ENCODE peak calls at places on chromosomes 13 and 19, in eight cellular contexts. O, D, T, F, R, E, P and Y are unnamed samples.

GRCh38 chr13:92833071-92833470 is 393.5 kb upstream of the GPC6 start:
- DNase-seq in F (no peak), P (no peak), E (no peak), T (peak), O (no peak), D (peak), R (no peak), Y (no peak)

GRCh38 chr13:75411924-75412537 is 69.9 kb downstream of the TBC1D4 start:
- DNase-seq in P (no peak), T (no peak), O (no peak), D (no peak), R (no peak), E (no peak), F (no peak), Y (no peak)

GRCh38 chr13:53068841-53069520 is 40.4 kb downstream of the OLFM4 start:
- DNase-seq in F (no peak), E (no peak), O (no peak), T (no peak), R (peak), D (no peak), P (no peak), Y (no peak)

GRCh38 chr13:40784540-40784939 is 4.9 kb upstream of the SLC25A15 start:
- DNase-seq in T (no peak), D (no peak), F (no peak), P (no peak), R (no peak), E (no peak), O (no peak), Y (no peak)

GRCh38 chr13:46799139-46799538 is 2.2 kb upstream of the ESD start:
- DNase-seq in E (no peak), T (no peak), F (no peak), D (no peak), P (no peak), R (no peak), O (no peak), Y (no peak)

GRCh38 chr19:46697142-46697960 is 19.6 kb downstream of the PRKD2 start:
- DNase-seq in E (no peak), D (peak), F (peak), P (no peak), R (peak), O (peak), T (no peak), Y (peak)

GRCh38 chr19:19552811-19553210 is 14.7 kb downstream of the CILP2 start:
- DNase-seq in E (no peak), R (no peak), T (no peak), P (no peak), O (no peak), F (peak), D (peak), Y (no peak)

GRCh38 chr13:99959538-99960230 is 11.9 kb downstream of the ZIC5 start:
- DNase-seq in T (no peak), F (no peak), O (no peak), D (no peak), R (peak), P (no peak), E (no peak), Y (no peak)

GRCh38 chr13:72763411-72763810 is 18.3 kb downstream of the DIS3 start:
- DNase-seq in E (no peak), R (no peak), T (no peak), D (no peak), F (peak), P (no peak), O (no peak), Y (no peak)

GRCh38 chr13:30376426-30377311 is 45.6 kb upstream of the UBE2L5 start:
- DNase-seq in O (no peak), F (no peak), P (peak), D (peak), E (no peak), T (no peak), R (peak), Y (no peak)